ENCODE peak calls at places on chromosomes 3 and 15, in five cellular contexts. E, D, N, F and H are unnamed samples.

GRCh38 chr3:67388738-67389137 is 265.7 kb downstream of the SUCLG2 start:
- DNase-seq in E (no peak), F (no peak), D (no peak), N (no peak), H (no peak)

GRCh38 chr3:174219738-174220137 is 639.4 kb upstream of the NAALADL2 start:
- DNase-seq in D (no peak), N (no peak), E (no peak), F (no peak), H (no peak)

GRCh38 chr3:197736010-197736490 is 654 bp downstream of the RUBCN start:
- DNase-seq in N (peak; percentile 51), F (peak; percentile 50), D (no peak), E (peak; percentile 35), H (no peak)

GRCh38 chr3:128123231-128123537 is 428 bp downstream of the RUVBL1 start:
- DNase-seq in F (no peak), E (no peak), D (peak; percentile 69), N (no peak), H (peak; percentile 74)

GRCh38 chr15:78840661-78841060 is 29.4 kb upstream of the ADAMTS7 start:
- DNase-seq in D (no peak), E (no peak), F (no peak), N (no peak), H (peak; percentile 60)

GRCh38 chr3:107428051-107428858 is 51.0 kb downstream of the CCDC54 start:
- DNase-seq in N (no peak), D (no peak), F (no peak), E (no peak), H (no peak)

GRCh38 chr15:88911766-88912118 is 1.4 kb downstream of the MFGE8 start:
- DNase-seq in F (no peak), D (peak; percentile 58), N (no peak), E (no peak), H (no peak)

GRCh38 chr3:186849392-186849975 is 7.0 kb downstream of the ADIPOQ start:
- DNase-seq in F (no peak), D (no peak), E (no peak), N (no peak), H (no peak)

GRCh38 chr3:9898467-9899229 is 4.0 kb upstream of the IL17RE start:
- DNase-seq in N (peak; percentile 60), D (no peak), F (no peak), E (peak; percentile 60), H (no peak)

GRCh38 chr15:84604804-84605203 is 4.0 kb downstream of the ZSCAN2 start:
- DNase-seq in N (no peak), D (no peak), F (no peak), E (no peak), H (no peak)

GRCh38 chr3:98886525-98886924 is 15.0 kb downstream of the DCBLD2 start:
- DNase-seq in N (no peak), E (no peak), F (no peak), D (no peak), H (no peak)

GRCh38 chr15:96583671-96584070 is 253.2 kb downstream of the NR2F2 start:
- DNase-seq in F (no peak), D (no peak), N (no peak), E (peak; percentile 28), H (no peak)

GRCh38 chr15:29613951-29614382 is 208.3 kb downstream of the TJP1 start:
- DNase-seq in F (peak; percentile 67), E (no peak), D (no peak), N (no peak), H (no peak)

GRCh38 chr15:29170496-29170895 is 99.1 kb downstream of the NSMCE3 start:
- DNase-seq in D (no peak), E (no peak), F (no peak), N (no peak), H (no peak)

GRCh38 chr3:8984081-8984480 is 20.8 kb upstream of the RAD18 start:
- DNase-seq in F (peak; percentile 28), N (no peak), E (no peak), D (no peak), H (no peak)

GRCh38 chr3:78402720-78403119 is 1362.8 kb downstream of the ROBO2 start:
- DNase-seq in D (no peak), E (no peak), F (no peak), N (no peak), H (no peak)

GRCh38 chr3:38453075-38453913 is at the start of gene ACVR2B:
- DNase-seq in D (peak; percentile 95), F (peak; percentile 85), E (peak; percentile 94), N (peak; percentile 92), H (peak; percentile 92)

GRCh38 chr3:58352624-58353023 is 19.9 kb downstream of the PXK start:
- DNase-seq in N (no peak), F (no peak), D (no peak), E (no peak), H (no peak)

GRCh38 chr3:66598168-66598567 is 97.3 kb upstream of the LRIG1 start:
- DNase-seq in E (no peak), D (no peak), N (no peak), F (no peak), H (no peak)

GRCh38 chr3:20683912-20684311 is 497.9 kb upstream of the SGO1 start:
- DNase-seq in F (no peak), N (no peak), E (no peak), D (peak; percentile 60), H (no peak)

GRCh38 chr15:31483924-31484368 is 157.3 kb downstream of the KLF13 start:
- DNase-seq in E (peak; percentile 24), N (no peak), D (no peak), F (peak; percentile 57), H (no peak)

GRCh38 chr15:51332211-51333147 is 5.9 kb downstream of the CYP19A1 start:
- DNase-seq in D (no peak), F (no peak), N (no peak), E (no peak), H (no peak)

GRCh38 chr3:162704991-162705390 is 1208.4 kb downstream of the OTOL1 start:
- DNase-seq in E (no peak), N (no peak), F (no peak), D (no peak), H (no peak)

GRCh38 chr3:189727898-189728297 is 96.7 kb downstream of the TP63 start:
- DNase-seq in F (no peak), E (no peak), N (no peak), D (no peak), H (no peak)

GRCh38 chr3:176795897-176796296 is 401.4 kb downstream of the TBL1XR1 start:
- DNase-seq in N (no peak), E (no peak), F (no peak), D (no peak), H (no peak)

GRCh38 chr3:73029321-73029796 is 32.1 kb upstream of the EBLN2 start:
- DNase-seq in D (no peak), E (no peak), F (no peak), N (no peak), H (no peak)

DNA sequence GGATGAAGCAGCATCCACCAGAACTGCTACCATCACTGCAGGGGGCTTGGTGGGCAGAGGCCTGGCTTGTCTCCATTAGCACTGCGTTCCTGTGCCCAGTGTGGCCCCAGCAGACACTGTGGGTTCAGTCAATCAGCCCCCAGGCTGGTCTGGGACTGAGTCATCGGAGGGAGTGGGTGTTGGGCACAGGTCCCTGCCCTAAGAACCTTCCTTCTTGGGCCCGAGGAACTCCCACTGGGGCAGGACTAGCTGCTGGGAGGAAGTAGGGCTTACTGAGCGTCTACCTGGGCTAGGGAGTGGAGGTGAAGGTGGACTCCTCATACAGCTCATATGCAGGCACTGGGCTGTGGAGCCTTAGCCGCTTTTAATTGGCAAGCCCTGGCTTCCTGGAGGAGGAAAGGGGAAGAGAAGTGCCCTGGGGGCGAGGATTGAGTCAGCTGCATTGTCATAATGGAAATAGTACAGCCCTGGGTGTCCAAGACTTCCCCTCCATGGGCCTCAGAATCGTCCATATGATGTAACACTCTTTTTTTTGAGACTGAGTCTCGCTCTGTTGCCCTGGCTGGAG is 1.4 kb upstream of the PPM1M start:
- DNase-seq in F (no peak), N (peak; percentile 34), E (peak; percentile 42), D (peak; percentile 72), H (peak; percentile 79)
- TF ChIP-seq POLR2A in F (no peak), N (no peak), E (no peak), D (no peak), H (no peak)

GRCh38 chr3:27533718-27534578 is 49.8 kb upstream of the SLC4A7 start:
- DNase-seq in E (peak; percentile 28), N (peak; percentile 29), F (peak; percentile 66), D (peak; percentile 85), H (peak; percentile 80)
- TF ChIP-seq CTCF in E (no peak), N (peak; percentile 18), F (no peak), D (peak; percentile 25), H (peak; percentile 26)

GRCh38 chr3:143288944-143289343 is 169.4 kb downstream of the CHST2 start:
- DNase-seq in D (no peak), F (no peak), N (no peak), E (no peak), H (no peak)

GRCh38 chr3:143283432-143284128 is 164.0 kb downstream of the CHST2 start:
- DNase-seq in N (no peak), D (no peak), F (no peak), E (no peak), H (no peak)

GRCh38 chr3:143291826-143292447 is 172.4 kb downstream of the CHST2 start:
- DNase-seq in N (no peak), E (no peak), D (no peak), F (no peak), H (no peak)

GRCh38 chr3:143286392-143287010 is 166.9 kb downstream of the CHST2 start:
- DNase-seq in D (no peak), N (no peak), E (no peak), F (no peak), H (no peak)

DNA sequence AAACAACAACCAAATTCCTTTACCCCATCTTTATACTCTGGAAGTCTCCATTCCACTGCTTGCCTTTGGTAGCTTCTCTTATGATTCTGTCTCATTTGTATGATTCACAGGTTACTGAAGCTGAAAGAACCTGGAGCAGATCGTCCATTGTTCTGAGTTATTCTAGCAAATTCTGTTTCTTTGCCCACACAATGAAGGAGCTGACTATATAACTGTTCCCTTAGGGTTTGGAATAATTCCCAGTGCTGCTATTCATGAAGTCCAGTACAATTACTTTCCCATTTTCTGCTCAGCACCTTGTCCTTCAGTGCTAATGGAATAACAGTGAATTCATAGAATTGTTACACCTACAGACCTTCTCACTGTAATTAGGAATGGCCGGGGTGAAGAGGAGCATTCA is 167.8 kb downstream of the CHST2 start:
- DNase-seq in F (no peak), E (no peak), N (no peak), D (no peak), H (no peak)
- H3K27ac ChIP-seq in F (no peak overlapping the region), E (no peak overlapping the region), N (no peak overlapping the region), D (no peak overlapping the region), H (no peak overlapping the region)

DNA sequence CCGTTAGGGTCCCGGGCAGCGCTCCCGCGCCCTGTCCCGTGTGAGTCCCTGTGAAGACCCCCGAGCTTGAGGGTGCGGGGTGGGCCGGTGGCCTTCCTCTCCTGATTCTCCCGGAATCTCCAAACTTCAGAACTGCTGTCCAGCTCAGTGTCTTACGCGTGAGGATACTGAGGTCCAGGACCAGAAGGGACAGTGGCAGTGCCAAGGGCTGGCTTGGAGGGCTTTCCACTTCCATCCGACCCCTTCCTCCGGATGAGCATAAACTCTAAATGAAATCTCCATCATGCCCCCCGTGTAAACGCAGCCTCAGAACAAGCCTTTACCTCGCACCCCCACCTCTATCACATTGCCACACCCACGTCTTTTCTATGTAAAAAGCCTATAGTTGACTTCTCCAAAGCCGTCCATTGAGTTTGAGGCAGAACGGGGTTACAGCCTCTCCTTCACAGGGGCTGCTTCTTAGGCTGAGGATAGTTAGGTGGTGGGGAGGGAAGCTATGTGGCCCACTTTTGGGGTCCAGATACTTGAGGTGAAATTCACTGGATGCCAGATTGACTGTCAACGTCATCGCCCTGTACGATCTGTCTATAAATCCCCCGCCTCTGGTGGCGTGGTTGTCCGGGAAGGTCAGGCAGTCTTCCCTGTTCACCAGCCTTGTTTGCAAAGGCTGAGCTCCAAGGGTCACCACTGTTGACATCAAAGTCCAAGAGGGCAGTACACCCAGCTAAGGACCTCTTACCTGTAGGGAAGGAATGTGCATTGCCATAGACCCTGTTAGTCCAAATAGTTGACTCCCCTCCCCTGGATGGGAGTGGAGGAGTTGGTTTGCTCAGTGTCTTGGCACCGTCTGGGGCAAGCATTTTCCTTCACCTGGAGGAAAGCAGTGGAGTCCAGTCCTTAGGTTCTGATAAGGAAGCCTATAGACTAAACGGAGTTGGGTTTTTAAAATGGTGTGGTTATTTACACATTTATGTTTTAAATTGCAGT is 1.2 kb downstream of the EDEM1 start:
- DNase-seq in F (peak; percentile 47), N (peak; percentile 46), E (peak; percentile 65), D (no peak), H (peak; percentile 72)
- TF ChIP-seq POLR2A in F (no peak), N (peak; percentile 37), E (no peak), D (no peak), H (no peak)